ENCODE peak calls at places on chromosome 13, in nine cellular contexts. J is A549; N is retinal pigment epithelial cell; G is foreskin fibroblast; V is fibroblast of the aortic adventitia; W is CD4-positive, CD25-positive, alpha-beta regulatory T cell; I is AG04450; D is fibroblast of villous mesenchyme; K is choroid plexus epithelial cell. L is an unnamed sample.

GRCh38 chr13:31955745-31956144 is 75.8 kb upstream of the FRY start:
- DNase-seq in N (no peak), J (no peak), I (no peak), D (no peak), G (no peak), K (no peak), W (no peak), V (no peak), L (no peak)

GRCh38 chr13:73603646-73604045 is 530.6 kb downstream of the KLF12 start:
- DNase-seq in G (no peak), D (no peak), K (no peak), W (no peak), V (no peak), N (no peak), J (no peak), I (no peak), L (no peak)

GRCh38 chr13:91621161-91621560 is 222.7 kb downstream of the GPC5 start:
- DNase-seq in G (no peak), W (no peak), D (no peak), J (no peak), N (no peak), V (no peak), K (no peak), I (no peak), L (no peak)

GRCh38 chr13:39415003-39415402 is 188.0 kb downstream of the LHFPL6 start:
- DNase-seq in W (no peak), N (peak), G (no peak), I (no peak), V (peak), D (peak), J (no peak), K (peak), L (no peak)

GRCh38 chr13:113964251-113964995 is 9.5 kb downstream of the C13orf46 start:
- DNase-seq in G (no peak), K (no peak), D (no peak), I (no peak), N (no peak), W (no peak), V (no peak), J (no peak), L (no peak)

GRCh38 chr13:104327217-104327616 is 1261.0 kb upstream of the SLC10A2 start:
- DNase-seq in W (no peak), G (no peak), V (no peak), I (no peak), K (peak), J (no peak), N (peak), D (peak), L (no peak)

GRCh38 chr13:90448466-90449037 is 898.9 kb upstream of the MIR17HG start:
- DNase-seq in J (no peak), W (no peak), V (no peak), N (no peak), I (no peak), G (no peak), K (peak), D (no peak), L (no peak)

GRCh38 chr13:46507978-46508377 is 45.0 kb upstream of the LRCH1 start:
- DNase-seq in V (no peak), W (no peak), J (no peak), K (no peak), G (no peak), N (no peak), I (no peak), D (no peak), L (no peak)

GRCh38 chr13:80131204-80131603 is 209.7 kb downstream of the SPRY2 start:
- DNase-seq in K (peak), I (no peak), W (no peak), N (peak), D (peak), G (peak), J (peak), V (peak), L (no peak)

GRCh38 chr13:94267581-94267980 is 211.9 kb downstream of the DCT start:
- DNase-seq in G (no peak), J (no peak), N (no peak), V (no peak), I (no peak), D (no peak), W (no peak), K (no peak), L (no peak)

GRCh38 chr13:49533586-49534269 is 38.0 kb downstream of the PHF11 start:
- DNase-seq in I (no peak), J (no peak), V (no peak), N (no peak), W (no peak), K (no peak), D (no peak), G (no peak), L (no peak)

GRCh38 chr13:75263741-75264407 is 218.1 kb downstream of the TBC1D4 start:
- DNase-seq in N (no peak), I (no peak), D (peak), V (peak), W (no peak), K (peak), G (peak), J (no peak), L (no peak)

GRCh38 chr13:42417624-42418023 is 145.7 kb downstream of the AKAP11 start:
- DNase-seq in G (no peak), N (no peak), V (no peak), I (no peak), K (no peak), J (no peak), D (no peak), W (no peak), L (no peak)
- H3K4me3 ChIP-seq in G (no peak), N (no peak), V (no peak), I (no peak), K (no peak), J (no peak), D (no peak), W (no peak), L (no peak)

GRCh38 chr13:99022953-99023352 is 45.1 kb upstream of the DOCK9 start:
- DNase-seq in W (no peak), D (no peak), K (no peak), I (no peak), V (peak), G (no peak), N (no peak), J (no peak), L (no peak)

GRCh38 chr13:99029576-99029975 is 51.7 kb upstream of the DOCK9 start:
- DNase-seq in V (no peak), D (no peak), G (no peak), J (no peak), K (no peak), I (no peak), N (no peak), W (no peak), L (no peak)

GRCh38 chr13:99028890-99029289 is 51.0 kb upstream of the DOCK9 start:
- DNase-seq in G (no peak), I (no peak), N (no peak), J (no peak), V (no peak), W (no peak), K (peak), D (no peak), L (peak)

GRCh38 chr13:99027661-99028425 is 50.0 kb upstream of the DOCK9 start:
- DNase-seq in I (no peak), G (no peak), N (no peak), J (no peak), D (no peak), V (no peak), W (no peak), K (no peak), L (no peak)

GRCh38 chr13:99027260-99027659 is 49.4 kb upstream of the DOCK9 start:
- DNase-seq in N (no peak), G (no peak), J (no peak), V (no peak), W (no peak), D (no peak), K (no peak), I (no peak), L (no peak)
- H3K4me3 ChIP-seq in N (no peak), G (no peak), J (no peak), V (no peak), W (no peak), D (no peak), K (no peak), I (no peak), L (no peak)

GRCh38 chr13:27794075-27794691 is 1.9 kb downstream of the GSX1 start:
- DNase-seq in I (no peak), V (no peak), D (no peak), N (no peak), W (no peak), J (no peak), K (no peak), G (no peak), L (no peak)
- H3K4me3 ChIP-seq in I (no peak), V (no peak), D (no peak), N (no peak), W (no peak), J (no peak), K (no peak), G (no peak), L (no peak)

GRCh38 chr13:23966691-23967615 is 69.7 kb upstream of the C1QTNF9B start:
- DNase-seq in G (no peak), W (no peak), V (peak), D (peak), J (no peak), K (peak), N (no peak), I (no peak), L (peak)

GRCh38 chr13:23965346-23965745 is 68.0 kb upstream of the C1QTNF9B start:
- DNase-seq in K (peak), G (peak), D (no peak), W (no peak), I (no peak), V (no peak), J (no peak), N (no peak), L (no peak)

GRCh38 chr13:23963947-23964346 is 66.6 kb upstream of the C1QTNF9B start:
- DNase-seq in D (no peak), W (no peak), N (no peak), J (no peak), V (no peak), G (peak), I (no peak), K (peak), L (no peak)

GRCh38 chr13:23963184-23963931 is 66.1 kb upstream of the C1QTNF9B start:
- DNase-seq in K (no peak), V (no peak), G (no peak), W (no peak), J (no peak), N (no peak), D (no peak), I (no peak), L (no peak)

DNA sequence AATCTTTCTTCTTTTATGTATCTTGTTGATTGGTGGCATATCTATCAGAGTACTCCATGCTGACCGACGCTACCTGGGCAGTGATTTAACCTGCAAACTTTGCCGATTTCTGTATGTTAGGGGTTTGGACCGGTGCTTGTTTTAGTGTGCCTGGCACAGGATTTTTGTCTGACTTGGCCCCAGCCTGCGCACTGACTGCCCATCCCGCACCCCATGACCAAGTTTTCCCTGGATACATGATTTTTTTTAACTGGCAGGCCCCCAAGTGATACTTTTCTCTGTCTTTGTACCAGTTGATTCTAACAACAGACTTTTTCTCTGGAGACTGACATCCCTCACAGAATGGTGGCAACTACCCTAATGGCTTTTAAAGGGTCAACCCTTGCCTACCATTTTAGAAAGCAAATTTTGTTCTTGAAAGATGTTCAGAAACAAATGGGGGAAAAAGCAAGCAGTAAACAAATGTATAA is 69.0 kb upstream of the C1QTNF9B start:
- DNase-seq in K (no peak), W (no peak), D (no peak), J (no peak), N (no peak), G (no peak), I (no peak), V (no peak), L (no peak)
- H3K4me3 ChIP-seq in K (no peak), W (peak), D (peak), J (no peak), N (no peak), G (no peak), I (no peak), V (peak), L (peak)